ENCODE peak calls at places on chromosomes 11 and 22, in nine cellular contexts. B is H4, R is GM23338, A is AG08395, D is HEK293T, L is heart right ventricle, S is astrocyte of the spinal cord, P is NCI-H510A treated with DMSO at 0.1 percent for 48 hours, M is iris pigment epithelial cell. K is an unnamed sample.

GRCh38 chr11:68946416-68947090 is 34.2 kb downstream of the MRGPRD start:
- DNase-seq in L (no peak), B (peak; percentile 59), D (no peak), A (peak; percentile 97), R (no peak), M (peak; percentile 79), S (peak; percentile 89), P (no peak), K (no peak)

GRCh38 chr11:2737876-2738275 is 38.1 kb upstream of the KCNQ1OT1 start:
- DNase-seq in B (peak; percentile 64), L (no peak), P (no peak), A (peak; percentile 60), S (no peak), D (no peak), R (no peak), M (peak; percentile 12), K (peak; percentile 66)

GRCh38 chr11:44559207-44559943 is 6.1 kb upstream of the CD82 start:
- DNase-seq in P (no peak), D (no peak), B (peak; percentile 69), R (peak; percentile 97), A (no peak), S (no peak), M (no peak), L (no peak), K (no peak)

GRCh38 chr11:122747358-122747757 is 90.9 kb upstream of the CRTAM start:
- DNase-seq in M (no peak), R (no peak), B (no peak), P (no peak), S (peak; percentile 91), A (no peak), L (peak; percentile 29), D (no peak), K (no peak)

GRCh38 chr11:47406896-47407745 is 1.3 kb upstream of the SLC39A13 start:
- DNase-seq in L (no peak), A (no peak), D (no peak), R (peak; percentile 80), B (no peak), P (no peak), M (peak; percentile 54), S (no peak), K (no peak)

GRCh38 chr22:32337015-32337414 is 20.7 kb upstream of the RFPL3 start:
- DNase-seq in P (no peak), S (no peak), A (no peak), D (no peak), B (no peak), R (no peak), L (no peak), M (no peak), K (no peak)

GRCh38 chr22:47220752-47221151 is 458.3 kb downstream of the TBC1D22A start:
- DNase-seq in P (no peak), B (no peak), L (no peak), R (no peak), D (no peak), S (no peak), M (no peak), A (no peak), K (no peak)

GRCh38 chr11:29527391-29527936 is 489.4 kb downstream of the KCNA4 start:
- DNase-seq in B (peak; percentile 81), P (no peak), R (peak; percentile 19), A (peak; percentile 39), S (peak; percentile 69), L (no peak), M (peak; percentile 97), D (no peak), K (peak; percentile 12)

GRCh38 chr22:32870474-32870873 is 69.0 kb downstream of the TIMP3 start:
- DNase-seq in B (no peak), M (no peak), L (no peak), S (no peak), P (no peak), A (no peak), D (no peak), R (no peak), K (no peak)

GRCh38 chr11:11789735-11790369 is 51.9 kb upstream of the USP47 start:
- DNase-seq in L (no peak), A (peak; percentile 28), B (peak; percentile 32), P (peak; percentile 12), M (peak; percentile 22), R (peak; percentile 45), S (peak; percentile 19), D (peak; percentile 39), K (peak; percentile 29)

GRCh38 chr11:128517457-128518230 is 69.7 kb downstream of the ETS1 start:
- DNase-seq in S (peak; percentile 70), A (peak; percentile 45), L (no peak), P (no peak), D (no peak), M (peak; percentile 77), B (peak; percentile 56), R (no peak), K (no peak)

GRCh38 chr11:119538748-119539147 is 115.8 kb upstream of the THY1 start:
- DNase-seq in S (no peak), B (no peak), M (peak; percentile 12), D (no peak), R (no peak), P (no peak), L (no peak), A (peak; percentile 32), K (no peak)

GRCh38 chr11:131749100-131749499 is 378.7 kb downstream of the NTM start:
- DNase-seq in S (peak; percentile 95), D (no peak), P (no peak), M (peak; percentile 96), A (peak; percentile 89), L (no peak), R (no peak), B (no peak), K (no peak)

GRCh38 chr11:76260296-76260695 is 54.0 kb upstream of the WNT11 start:
- DNase-seq in D (no peak), B (no peak), M (no peak), S (no peak), A (no peak), P (no peak), L (no peak), R (no peak), K (no peak)